ENCODE peak calls at places on chromosomes 6 and 20, in ten cellular contexts. B is PC-9, D is RWPE1, E is hepatocyte, C is neural progenitor cell, I is WERI-Rb-1, N is GM20000, A is right lobe of liver, O is AG09319, P is NB4. M is an unnamed sample.
A peak's percentile ranks its signal among the peaks of the same experiment; 100 is the strongest.

GRCh38 chr20:30601974-30602373 is 655.5 kb upstream of the DEFB115 start:
- DNase-seq in N (no peak), I (no peak), B (no peak), C (no peak), P (no peak), D (no peak), O (no peak), E (no peak), A (no peak), M (no peak)

GRCh38 chr6:113281014-113281810 is 575.9 kb upstream of the MARCKS start:
- DNase-seq in D (no peak), P (no peak), C (no peak), N (no peak), E (no peak), I (no peak), O (peak; percentile 23), A (no peak), B (peak; percentile 40), M (no peak)

GRCh38 chr6:150664091-150664490 is 64.4 kb downstream of the PLEKHG1 start:
- DNase-seq in N (no peak), A (no peak), C (no peak), O (no peak), D (no peak), E (no peak), B (no peak), P (no peak), I (no peak), M (no peak)

GRCh38 chr6:45988635-45989034 is 27.0 kb downstream of the CLIC5 start:
- DNase-seq in B (no peak), P (no peak), I (no peak), E (no peak), O (no peak), A (no peak), N (no peak), C (peak; percentile 30), D (no peak), M (no peak)

GRCh38 chr6:61809004-61809595 is 476.9 kb downstream of the KHDRBS2 start:
- DNase-seq in E (peak; percentile 26), B (peak; percentile 37), A (no peak), D (peak; percentile 10), O (no peak), C (peak; percentile 37), P (peak; percentile 56), N (peak; percentile 6), I (no peak), M (no peak)

GRCh38 chr20:11581271-11581670 is 336.4 kb upstream of the BTBD3 start:
- DNase-seq in I (no peak), A (no peak), D (no peak), C (peak; percentile 8), B (no peak), P (peak; percentile 51), N (no peak), E (no peak), O (no peak), M (no peak)

GRCh38 chr6:92887871-92888270 is 531.5 kb downstream of the EPHA7 start:
- DNase-seq in N (no peak), O (no peak), C (no peak), I (no peak), D (no peak), A (no peak), E (no peak), B (no peak), P (no peak), M (no peak)

GRCh38 chr20:43977252-43977651 is 62.6 kb downstream of the TOX2 start:
- DNase-seq in N (no peak), A (no peak), P (no peak), B (no peak), D (no peak), C (no peak), I (no peak), E (no peak), O (no peak), M (no peak)

GRCh38 chr6:11439017-11439420 is 98.5 kb upstream of the TMEM170B start:
- DNase-seq in B (no peak), P (peak; percentile 26), I (no peak), C (no peak), O (no peak), A (no peak), D (no peak), N (no peak), E (no peak), M (no peak)

GRCh38 chr20:56983813-56984212 is 282.6 kb downstream of the BMP7 start:
- DNase-seq in N (no peak), B (no peak), P (no peak), E (no peak), C (no peak), A (no peak), D (no peak), O (no peak), I (peak; percentile 7), M (no peak)

GRCh38 chr6:162963861-162964260 is 236.1 kb downstream of the PACRG start:
- DNase-seq in P (no peak), N (no peak), I (no peak), B (no peak), D (no peak), C (no peak), A (no peak), E (no peak), O (no peak), M (no peak)

GRCh38 chr6:12296255-12296573 is 6.1 kb downstream of the EDN1 start:
- DNase-seq in N (no peak), P (no peak), O (peak; percentile 80), C (no peak), E (peak; percentile 78), D (peak; percentile 77), B (no peak), A (no peak), I (no peak), M (no peak)

GRCh38 chr6:110181131-110182027 is 1.2 kb downstream of the CDC40 start:
- DNase-seq in B (no peak), D (no peak), I (no peak), O (no peak), C (no peak), A (no peak), P (peak; percentile 73), E (peak; percentile 6), N (peak; percentile 22), M (no peak)

GRCh38 chr6:110179406-110180227 is at the start of gene WASF1:
- DNase-seq in C (peak; percentile 98), E (peak; percentile 97), A (peak; percentile 96), B (peak; percentile 92), N (peak; percentile 92), I (peak; percentile 96), O (peak; percentile 97), P (peak; percentile 97), D (peak; percentile 90), M (peak; percentile 95)

GRCh38 chr6:110183292-110183691 is 3.1 kb downstream of the CDC40 start:
- DNase-seq in O (no peak), N (no peak), E (no peak), D (no peak), P (no peak), I (no peak), C (no peak), B (no peak), A (no peak), M (no peak)

GRCh38 chr6:110178626-110179405 is 654 bp downstream of the WASF1 start:
- DNase-seq in O (no peak), N (peak; percentile 45), D (peak; percentile 41), A (peak; percentile 57), B (peak; percentile 63), I (peak; percentile 58), P (peak; percentile 76), C (peak; percentile 81), E (peak; percentile 67), M (peak; percentile 29)

GRCh38 chr6:110180228-110181008 is at the start of gene CDC40:
- DNase-seq in A (peak; percentile 79), O (no peak), N (peak; percentile 67), I (peak; percentile 53), P (no peak), C (peak; percentile 77), E (peak; percentile 70), D (peak; percentile 42), B (no peak), M (no peak)
- TF ChIP-seq CTCF in A (no peak), O (no peak), N (no peak), I (no peak), P (no peak), C (no peak), E (no peak), D (no peak), B (no peak), M (no peak)

DNA sequence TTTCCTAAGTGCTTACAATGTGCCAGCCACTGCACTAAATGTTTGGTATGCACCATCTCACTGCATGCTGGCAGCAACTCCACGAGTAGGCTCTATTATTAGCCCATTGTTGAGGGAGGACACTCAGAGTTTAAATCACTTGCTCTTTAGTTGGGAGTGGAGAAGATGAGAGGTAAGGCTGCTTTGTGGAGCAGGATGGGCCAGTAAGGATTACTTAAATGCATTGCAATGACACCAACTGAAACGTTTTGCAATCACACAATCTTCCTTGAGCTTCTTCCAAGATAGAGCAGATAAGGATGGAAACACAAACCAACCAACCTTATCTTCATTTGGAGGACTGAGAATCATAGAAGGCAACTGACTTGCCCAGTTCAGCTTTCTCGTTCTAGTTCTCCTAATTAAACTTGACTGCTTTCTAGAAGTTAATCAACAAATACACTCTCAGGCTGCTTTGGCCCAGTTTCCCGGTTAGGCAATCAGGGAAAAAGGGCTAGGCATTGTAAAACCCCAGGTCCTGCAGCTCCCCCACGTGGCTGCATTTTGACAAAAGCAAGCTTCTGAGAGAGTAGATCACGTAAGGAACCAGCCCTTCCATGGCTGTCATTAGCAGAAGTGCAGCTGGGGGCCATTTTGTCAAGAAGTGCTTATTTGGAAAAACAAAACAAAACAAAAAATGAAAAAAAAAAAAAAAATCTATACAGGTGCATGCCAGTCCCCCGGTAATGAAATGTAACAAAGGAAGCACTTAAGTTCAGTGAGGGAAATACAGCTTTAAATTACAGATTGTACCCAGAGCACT is 130.6 kb downstream of the BCAS1 start:
- DNase-seq in P (peak; percentile 99), E (peak; percentile 91), C (peak; percentile 93), I (peak; percentile 84), D (peak; percentile 92), O (peak; percentile 93), B (peak; percentile 90), A (peak; percentile 95), N (peak; percentile 61), M (peak; percentile 38)
- TF ChIP-seq CTCF in P (peak; percentile 80), E (peak; percentile 73), C (peak; percentile 89), I (peak; percentile 77), D (peak; percentile 96), O (peak; percentile 79), B (peak; percentile 96), A (peak; percentile 85), N (peak; percentile 73), M (peak; percentile 30)

DNA sequence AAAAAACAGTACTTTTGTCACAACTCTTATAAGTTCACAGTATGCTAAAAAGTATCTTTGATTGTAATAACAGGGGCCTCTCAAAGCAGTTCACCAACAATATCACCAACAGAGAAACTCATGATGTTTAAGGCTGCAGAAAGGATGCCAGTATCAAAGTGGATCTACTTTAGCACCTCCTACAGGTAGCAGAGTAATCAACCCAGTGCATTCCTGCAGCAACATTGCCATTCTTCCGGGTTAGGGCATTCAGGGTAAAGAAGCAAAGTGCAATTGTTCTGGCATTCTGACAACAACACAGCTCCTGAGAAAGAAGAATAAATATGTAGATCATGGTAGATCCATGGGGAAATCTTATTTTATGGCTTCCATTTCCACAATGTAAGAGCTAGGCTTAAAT is 7.6 kb upstream of the SLC17A4 start:
- DNase-seq in D (no peak), B (no peak), O (no peak), A (no peak), P (no peak), C (no peak), N (no peak), E (no peak), I (no peak), M (no peak)
- TF ChIP-seq CTCF in D (no peak), B (no peak), O (no peak), A (peak; percentile 37), P (no peak), C (peak; percentile 19), N (no peak), E (no peak), I (peak; percentile 43), M (no peak)

GRCh38 chr20:3801299-3801698 is 5.2 kb downstream of the CDC25B start:
- DNase-seq in B (no peak), E (no peak), I (no peak), D (no peak), A (no peak), N (no peak), P (no peak), C (no peak), O (no peak), M (no peak)
- TF ChIP-seq CTCF in B (no peak), E (no peak), I (no peak), D (no peak), A (no peak), N (no peak), P (no peak), C (no peak), O (no peak), M (no peak)